ENCODE peak calls at places on chromosomes 6 and 20, in four cellular contexts. L is HepG2, N is GM12892, J is K562. I is an unnamed sample.

GRCh38 chr6:85494551-85495337 is 44.9 kb downstream of the NT5E start:
- DNase-seq in L (no peak), N (no peak), J (no peak), I (no peak)

GRCh38 chr6:43076928-43077809 is 1.1 kb downstream of the PTK7 start:
- DNase-seq in L (peak; percentile 50), N (no peak), J (no peak), I (no peak)

GRCh38 chr20:47681977-47682812 is 103.1 kb downstream of the SULF2 start:
- DNase-seq in L (peak; percentile 81), N (no peak), J (no peak), I (no peak)

GRCh38 chr6:56914791-56915658 is 39.9 kb upstream of the BEND6 start:
- DNase-seq in L (no peak), N (no peak), J (no peak), I (no peak)

GRCh38 chr6:166496460-166496859 is 90.0 kb downstream of the RAMACL start:
- DNase-seq in L (no peak), N (no peak), J (no peak), I (no peak)

GRCh38 chr6:28922841-28923317 is 906 bp downstream of the TRIM27 start:
- DNase-seq in L (no peak), N (no peak), J (no peak), I (no peak)

GRCh38 chr6:80182291-80182690 is 75.8 kb downstream of the BCKDHB start:
- DNase-seq in L (no peak), N (no peak), J (no peak), I (no peak)

GRCh38 chr20:56566621-56567020 is 33.6 kb downstream of the FAM209B start:
- DNase-seq in L (peak; percentile 38), N (no peak), J (no peak), I (no peak)

GRCh38 chr6:116764961-116765841 is at the start of gene FAM162B:
- DNase-seq in L (peak; percentile 2), N (peak; percentile 22), J (no peak), I (no peak)

GRCh38 chr6:157649311-157650260 is 173.5 kb upstream of the SNX9 start:
- DNase-seq in L (no peak), N (no peak), J (no peak), I (no peak)

GRCh38 chr6:34587851-34588250 is 31.7 kb upstream of the SPDEF start:
- DNase-seq in L (no peak), N (no peak), J (no peak), I (no peak)

GRCh38 chr20:48667889-48668413 is 159.8 kb downstream of the PREX1 start:
- DNase-seq in L (peak; percentile 46), N (no peak), J (no peak), I (no peak)

GRCh38 chr6:130620338-130620781 is 206.8 kb upstream of the SMLR1 start:
- DNase-seq in L (no peak), N (no peak), J (no peak), I (no peak)

GRCh38 chr20:30499123-30499522 is 758.3 kb upstream of the DEFB115 start:
- DNase-seq in L (no peak), N (no peak), J (no peak), I (no peak)

GRCh38 chr6:170262481-170263088 is 28.3 kb downstream of the DLL1 start:
- DNase-seq in L (no peak), N (no peak), J (no peak), I (no peak)

GRCh38 chr20:31998246-31998645 is 12.0 kb upstream of the CCM2L start:
- DNase-seq in L (no peak), N (no peak), J (no peak), I (no peak)

GRCh38 chr6:137414599-137414998 is 79.6 kb downstream of the OLIG3 start:
- DNase-seq in L (no peak), N (no peak), J (no peak), I (no peak)

GRCh38 chr6:12355354-12355753 is 65.2 kb downstream of the EDN1 start:
- DNase-seq in L (no peak), N (no peak), J (no peak), I (no peak)

GRCh38 chr6:137492771-137493217 is 1.4 kb downstream of the OLIG3 start:
- DNase-seq in L (no peak), N (no peak), J (no peak), I (no peak)

GRCh38 chr6:69835414-69836179 is 30.8 kb upstream of the COL19A1 start:
- DNase-seq in L (peak; percentile 41), N (no peak), J (peak; percentile 36), I (no peak)

GRCh38 chr6:30759575-30760239 is 15.4 kb upstream of the IER3 start:
- DNase-seq in L (peak; percentile 97), N (no peak), J (no peak), I (no peak)

GRCh38 chr6:4397307-4397706 is 261.9 kb upstream of the ECI2 start:
- DNase-seq in L (no peak), N (no peak), J (no peak), I (no peak)

GRCh38 chr6:35007016-35007415 is 118.0 kb downstream of the ANKS1A start:
- DNase-seq in L (no peak), N (no peak), J (no peak), I (no peak)

GRCh38 chr20:63136296-63136695 is 79.6 kb downstream of the YTHDF1 start:
- DNase-seq in L (no peak), N (no peak), J (no peak), I (no peak)

GRCh38 chr20:46088409-46089075 is 1.2 kb downstream of the NCOA5 start:
- DNase-seq in L (peak; percentile 63), N (no peak), J (peak; percentile 21), I (no peak)

GRCh38 chr20:46083101-46083500 is 6.7 kb downstream of the NCOA5 start:
- DNase-seq in L (no peak), N (no peak), J (no peak), I (no peak)

GRCh38 chr20:46083531-46084061 is 6.2 kb downstream of the NCOA5 start:
- DNase-seq in L (no peak), N (no peak), J (no peak), I (no peak)

GRCh38 chr20:46087161-46087560 is 2.6 kb downstream of the NCOA5 start:
- DNase-seq in L (peak; percentile 21), N (no peak), J (no peak), I (no peak)

DNA sequence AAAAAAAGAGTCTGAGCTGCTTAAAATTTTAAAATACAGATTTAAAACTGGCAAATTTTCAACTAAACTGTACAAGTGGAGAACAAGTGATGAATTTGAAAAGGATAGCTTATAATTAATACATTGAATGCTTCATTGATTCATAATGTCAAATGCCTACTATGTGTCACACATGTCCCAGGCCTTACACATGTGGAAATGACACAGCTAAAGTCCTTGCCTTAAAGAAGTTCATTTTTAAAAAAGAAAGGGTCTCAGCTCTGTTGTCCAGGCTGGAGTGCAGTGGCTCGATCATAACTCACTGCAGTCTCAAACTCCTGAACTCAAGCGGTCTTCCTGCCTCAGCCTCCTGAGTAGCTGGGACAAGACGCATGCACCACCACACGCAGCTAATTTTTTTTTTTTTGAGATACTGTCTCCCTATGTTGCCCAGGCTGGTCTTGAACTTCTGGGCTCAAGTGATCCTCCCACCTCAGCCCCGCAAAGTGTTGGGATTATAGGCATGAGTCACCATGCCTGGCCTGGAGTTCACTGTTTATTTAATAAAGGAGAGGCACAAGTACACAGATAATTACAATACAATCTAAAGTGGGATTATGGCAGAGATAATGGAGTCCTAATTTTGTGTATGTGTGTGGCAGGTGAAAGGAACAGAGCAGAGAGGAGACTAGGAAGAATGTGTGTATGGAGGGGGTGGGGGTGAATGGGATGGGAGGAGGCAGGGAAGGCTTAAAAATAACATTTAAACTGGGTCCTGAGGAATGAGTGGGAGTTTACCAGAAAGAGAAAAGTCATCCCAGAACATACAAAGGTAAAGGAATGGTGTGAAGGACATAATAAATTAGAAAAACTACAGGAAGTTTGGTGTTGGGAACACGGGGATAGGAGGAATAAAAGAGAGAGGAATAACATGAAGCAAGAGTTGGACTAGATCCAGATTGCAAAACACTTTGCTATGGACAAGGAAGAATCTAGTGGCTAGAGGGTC is 4.7 kb downstream of the NCOA5 start:
- DNase-seq in L (peak; percentile 73), N (no peak), J (peak; percentile 11), I (no peak)
- TF ChIP-seq TAF1 in L (no peak), N (no peak), J (no peak), I (no peak)

GRCh38 chr20:38034108-38034649 is 633 bp downstream of the RPRD1B start:
- DNase-seq in L (no peak), N (no peak), J (peak; percentile 35), I (no peak)
- TF ChIP-seq TAF1 in L (no peak), N (no peak), J (no peak), I (no peak)

DNA sequence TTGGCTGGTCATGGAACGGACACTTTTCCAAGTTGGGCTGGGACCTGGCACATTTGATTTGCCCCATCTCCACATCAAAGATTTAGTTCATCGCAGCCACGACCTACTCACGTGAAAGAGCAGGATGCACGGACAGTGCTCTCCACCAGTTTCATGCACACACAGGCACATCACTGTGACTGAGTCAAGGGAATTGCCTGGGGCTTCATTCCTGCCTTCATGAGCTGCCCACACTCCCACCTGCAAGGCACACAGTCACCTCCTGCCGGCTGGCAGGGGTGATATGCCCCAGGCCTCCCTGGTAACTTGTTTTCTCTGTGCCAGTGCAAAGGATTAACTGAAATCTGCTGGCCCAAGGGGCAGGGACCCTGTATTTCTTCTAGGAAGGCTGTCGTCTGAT is 23.3 kb upstream of the CST1 start:
- DNase-seq in L (no peak), N (no peak), J (no peak), I (no peak)
- TF ChIP-seq TAF1 in L (no peak), N (no peak), J (no peak), I (no peak)

DNA sequence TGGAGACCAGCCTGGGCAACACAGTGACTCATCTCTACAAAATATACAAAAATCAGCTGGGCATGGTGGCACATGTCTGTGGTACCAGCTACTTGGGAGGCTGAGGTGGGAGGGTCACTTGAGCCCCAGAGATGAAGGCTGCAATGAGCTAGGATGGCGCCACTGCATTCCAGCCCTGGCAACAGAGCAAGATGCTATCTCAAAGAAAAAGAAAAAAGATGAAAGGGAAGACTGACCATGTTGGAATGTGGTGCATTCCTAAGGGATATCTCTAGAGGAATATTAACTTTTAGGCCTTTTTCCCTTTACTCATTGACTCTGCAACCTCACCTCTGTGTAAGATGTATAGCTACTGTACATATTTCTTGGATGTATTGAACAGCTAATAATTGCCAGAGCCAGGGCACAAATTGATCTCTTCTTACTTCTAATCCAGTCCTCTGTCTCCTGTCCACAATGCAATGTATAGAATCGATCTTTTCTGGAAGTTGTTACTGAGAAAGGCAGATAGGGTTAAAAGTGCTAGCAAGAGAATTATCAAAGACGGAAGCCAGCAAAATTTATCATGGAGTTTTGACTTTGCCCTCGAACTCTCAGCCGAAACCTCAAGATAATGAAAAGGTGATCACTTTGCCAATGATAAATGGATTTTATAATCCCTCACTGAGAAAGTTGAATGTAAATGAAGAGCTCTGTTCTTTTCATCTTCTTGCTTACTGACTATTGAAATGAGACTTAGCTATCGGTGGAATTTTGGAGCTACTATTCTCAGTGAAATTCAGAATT is 46.3 kb downstream of the GCNT2 start:
- DNase-seq in L (peak; percentile 88), N (no peak), J (no peak), I (no peak)
- TF ChIP-seq TAF1 in L (no peak), N (no peak), J (no peak), I (no peak)

GRCh38 chr6:3139090-3139903 is 18.0 kb downstream of the TUBB2A start:
- DNase-seq in L (peak; percentile 98), N (no peak), J (no peak), I (no peak)
- TF ChIP-seq TAF1 in L (no peak), N (no peak), J (no peak), I (no peak)

I was measured in GM12891.